ENCODE peak calls at places on chromosomes 5 and 9, in ten cellular contexts. Z is stomach; H is upper lobe of right lung; Q is GM23248; N is HCEC 1CT; U is putamen; L is activated CD8-positive, alpha-beta memory T cell treated with anti-CD3 and anti-CD28 coated beads, Interleukin-2, amount 10 ng/mL, durations not matched to agents 7 days and 5 days; F is hepatic stellate cell; D is HEK293T; O is heart left ventricle. M is an unnamed sample.

GRCh38 chr5:93305984-93306383 is 275.0 kb downstream of the NR2F1-AS1 start:
- DNase-seq in Z (no peak), F (no peak), L (no peak), N (no peak), U (no peak), O (no peak), H (no peak), Q (no peak), D (no peak), M (no peak)

GRCh38 chr5:865771-866170 is 15.0 kb upstream of the ZDHHC11 start:
- DNase-seq in H (no peak), Z (no peak), D (no peak), U (no peak), N (no peak), Q (no peak), L (no peak), F (no peak), O (no peak), M (no peak)

GRCh38 chr9:37036237-37037136 is 2.4 kb upstream of the PAX5 start:
- DNase-seq in Q (peak), H (peak), F (no peak), N (peak), O (peak), D (no peak), U (no peak), Z (peak), L (peak), M (no peak)

GRCh38 chr9:92718086-92719001 is 46.3 kb downstream of the BICD2 start:
- DNase-seq in N (no peak), O (no peak), D (no peak), U (no peak), L (peak), Q (no peak), Z (no peak), H (no peak), F (no peak), M (no peak)

GRCh38 chr5:84487963-84488362 is 103.3 kb upstream of the EDIL3 start:
- DNase-seq in D (no peak), O (peak), Z (no peak), Q (peak), N (no peak), F (peak), H (no peak), L (no peak), U (no peak), M (no peak)

GRCh38 chr5:142000709-142001484 is 11.9 kb downstream of the GNPDA1 start:
- DNase-seq in U (no peak), D (peak), L (no peak), Q (peak), F (no peak), O (no peak), H (no peak), Z (no peak), N (peak), M (no peak)

GRCh38 chr5:35857004-35857345 is 284 bp downstream of the IL7R start:
- DNase-seq in L (no peak), U (no peak), D (no peak), N (no peak), F (no peak), H (no peak), Q (peak), Z (no peak), O (no peak), M (no peak)

GRCh38 chr5:98964621-98965020 is 35.8 kb upstream of the CHD1 start:
- DNase-seq in Z (no peak), H (no peak), F (no peak), N (no peak), O (no peak), D (no peak), Q (no peak), U (no peak), L (no peak), M (no peak)

GRCh38 chr5:33892419-33893151 is 795 bp upstream of the ADAMTS12 start:
- DNase-seq in Q (peak), Z (peak), N (peak), L (no peak), D (no peak), H (no peak), U (no peak), F (peak), O (no peak), M (peak)

M was measured in HFFc6.